ENCODE peak calls at places on chromosome X, in four cellular contexts. One of them, this sample, is unnamed.

GRCh38 chrX:133045986-133046385 is 50.9 kb downstream of the USP26 start:
- DNase-seq in retinal pigment epithelial cell: no peak
- DNase-seq in NCI-H460: no peak
- DNase-seq in stimulated activated CD4-positive, alpha-beta T cell treated with anti-CD3 and anti-CD28 coated beads, TNF-alpha, amount 100 ng/mL, for 24 hours: no peak
- DNase-seq in this sample: peak

GRCh38 chrX:119475389-119476101 is 7.3 kb downstream of the SLC25A5 start:
- DNase-seq in NCI-H460: no peak
- DNase-seq in retinal pigment epithelial cell: no peak
- DNase-seq in stimulated activated CD4-positive, alpha-beta T cell treated with anti-CD3 and anti-CD28 coated beads, TNF-alpha, amount 100 ng/mL, for 24 hours: no peak
- DNase-seq in this sample: no peak

GRCh38 chrX:3712080-3712869 is 1.2 kb downstream of the PRKX start:
- DNase-seq in retinal pigment epithelial cell: no peak
- DNase-seq in stimulated activated CD4-positive, alpha-beta T cell treated with anti-CD3 and anti-CD28 coated beads, TNF-alpha, amount 100 ng/mL, for 24 hours: no peak
- DNase-seq in NCI-H460: no peak
- DNase-seq in this sample: no peak

GRCh38 chrX:37349131-37350033 is at the start of gene PRRG1:
- DNase-seq in stimulated activated CD4-positive, alpha-beta T cell treated with anti-CD3 and anti-CD28 coated beads, TNF-alpha, amount 100 ng/mL, for 24 hours: no peak
- DNase-seq in NCI-H460: peak
- DNase-seq in retinal pigment epithelial cell: peak
- DNase-seq in this sample: peak

GRCh38 chrX:11953615-11954014 is 184.7 kb upstream of the FRMPD4 start:
- DNase-seq in stimulated activated CD4-positive, alpha-beta T cell treated with anti-CD3 and anti-CD28 coated beads, TNF-alpha, amount 100 ng/mL, for 24 hours: no peak
- DNase-seq in retinal pigment epithelial cell: peak
- DNase-seq in NCI-H460: no peak
- DNase-seq in this sample: peak

GRCh38 chrX:101450951-101451350 is 34.3 kb upstream of the ARMCX4 start:
- DNase-seq in NCI-H460: no peak
- DNase-seq in stimulated activated CD4-positive, alpha-beta T cell treated with anti-CD3 and anti-CD28 coated beads, TNF-alpha, amount 100 ng/mL, for 24 hours: no peak
- DNase-seq in retinal pigment epithelial cell: peak
- DNase-seq in this sample: no peak

GRCh38 chrX:29617725-29618124 is 597.6 kb upstream of the MAGEB2 start:
- DNase-seq in retinal pigment epithelial cell: no peak
- DNase-seq in stimulated activated CD4-positive, alpha-beta T cell treated with anti-CD3 and anti-CD28 coated beads, TNF-alpha, amount 100 ng/mL, for 24 hours: no peak
- DNase-seq in NCI-H460: peak
- DNase-seq in this sample: no peak

GRCh38 chrX:43969504-43970501 is 3.4 kb downstream of the NDP start:
- DNase-seq in retinal pigment epithelial cell: peak
- DNase-seq in stimulated activated CD4-positive, alpha-beta T cell treated with anti-CD3 and anti-CD28 coated beads, TNF-alpha, amount 100 ng/mL, for 24 hours: no peak
- DNase-seq in NCI-H460: no peak
- DNase-seq in this sample: peak

GRCh38 chrX:78710146-78710545 is 37.4 kb upstream of the LPAR4 start:
- DNase-seq in retinal pigment epithelial cell: no peak
- DNase-seq in stimulated activated CD4-positive, alpha-beta T cell treated with anti-CD3 and anti-CD28 coated beads, TNF-alpha, amount 100 ng/mL, for 24 hours: no peak
- DNase-seq in NCI-H460: no peak
- DNase-seq in this sample: no peak

GRCh38 chrX:31287861-31288260 is 216.0 kb upstream of the FTHL17 start:
- DNase-seq in stimulated activated CD4-positive, alpha-beta T cell treated with anti-CD3 and anti-CD28 coated beads, TNF-alpha, amount 100 ng/mL, for 24 hours: no peak
- DNase-seq in NCI-H460: no peak
- DNase-seq in retinal pigment epithelial cell: no peak
- DNase-seq in this sample: no peak

GRCh38 chrX:40102393-40103381 is 4.9 kb upstream of the BCOR start:
- DNase-seq in NCI-H460: no peak
- DNase-seq in stimulated activated CD4-positive, alpha-beta T cell treated with anti-CD3 and anti-CD28 coated beads, TNF-alpha, amount 100 ng/mL, for 24 hours: no peak
- DNase-seq in retinal pigment epithelial cell: no peak
- DNase-seq in this sample: no peak

GRCh38 chrX:24153796-24154189 is 4.3 kb downstream of the ZFX start:
- DNase-seq in retinal pigment epithelial cell: no peak
- DNase-seq in NCI-H460: no peak
- DNase-seq in stimulated activated CD4-positive, alpha-beta T cell treated with anti-CD3 and anti-CD28 coated beads, TNF-alpha, amount 100 ng/mL, for 24 hours: no peak
- DNase-seq in this sample: no peak

GRCh38 chrX:9770319-9770718 is 4.7 kb upstream of the GPR143 start:
- DNase-seq in stimulated activated CD4-positive, alpha-beta T cell treated with anti-CD3 and anti-CD28 coated beads, TNF-alpha, amount 100 ng/mL, for 24 hours: no peak
- DNase-seq in NCI-H460: no peak
- DNase-seq in retinal pigment epithelial cell: no peak
- DNase-seq in this sample: no peak

GRCh38 chrX:134158821-134159512 is 78.0 kb upstream of the CCDC160 start:
- DNase-seq in stimulated activated CD4-positive, alpha-beta T cell treated with anti-CD3 and anti-CD28 coated beads, TNF-alpha, amount 100 ng/mL, for 24 hours: no peak
- DNase-seq in NCI-H460: no peak
- DNase-seq in retinal pigment epithelial cell: no peak
- DNase-seq in this sample: no peak

GRCh38 chrX:46913710-46914109 is 1.5 kb downstream of the JADE3 start:
- DNase-seq in NCI-H460: no peak
- DNase-seq in stimulated activated CD4-positive, alpha-beta T cell treated with anti-CD3 and anti-CD28 coated beads, TNF-alpha, amount 100 ng/mL, for 24 hours: no peak
- DNase-seq in retinal pigment epithelial cell: no peak
- DNase-seq in this sample: peak

GRCh38 chrX:153504445-153505016 is 9.8 kb downstream of the BGN start:
- DNase-seq in retinal pigment epithelial cell: no peak
- DNase-seq in stimulated activated CD4-positive, alpha-beta T cell treated with anti-CD3 and anti-CD28 coated beads, TNF-alpha, amount 100 ng/mL, for 24 hours: no peak
- DNase-seq in NCI-H460: no peak
- DNase-seq in this sample: no peak

GRCh38 chrX:25534096-25534495 is 518.3 kb upstream of the ARX start:
- DNase-seq in NCI-H460: no peak
- DNase-seq in retinal pigment epithelial cell: no peak
- DNase-seq in stimulated activated CD4-positive, alpha-beta T cell treated with anti-CD3 and anti-CD28 coated beads, TNF-alpha, amount 100 ng/mL, for 24 hours: no peak
- DNase-seq in this sample: no peak

GRCh38 chrX:76029385-76029784 is 143.5 kb upstream of the PBDC1 start:
- DNase-seq in retinal pigment epithelial cell: no peak
- DNase-seq in NCI-H460: no peak
- DNase-seq in stimulated activated CD4-positive, alpha-beta T cell treated with anti-CD3 and anti-CD28 coated beads, TNF-alpha, amount 100 ng/mL, for 24 hours: no peak
- DNase-seq in this sample: no peak

GRCh38 chrX:112759512-112759911 is 79.8 kb upstream of the LHFPL1 start:
- DNase-seq in NCI-H460: no peak
- DNase-seq in retinal pigment epithelial cell: no peak
- DNase-seq in stimulated activated CD4-positive, alpha-beta T cell treated with anti-CD3 and anti-CD28 coated beads, TNF-alpha, amount 100 ng/mL, for 24 hours: no peak
- DNase-seq in this sample: peak

GRCh38 chrX:129777218-129777768 is 2.5 kb upstream of the SASH3 start:
- DNase-seq in NCI-H460: no peak
- DNase-seq in retinal pigment epithelial cell: no peak
- DNase-seq in stimulated activated CD4-positive, alpha-beta T cell treated with anti-CD3 and anti-CD28 coated beads, TNF-alpha, amount 100 ng/mL, for 24 hours: peak
- DNase-seq in this sample: peak

This sample was measured in SW480.